ENCODE peak calls at places on chromosomes 13 and 19, in six cellular contexts. M is T-helper 1 cell; V is hippocampal formation; U is AG09309; B is Right ventricle myocardium superior; E is activated naive CD4-positive, alpha-beta T cell treated with Interleukin-2 at 50 U/mL for 16 hours. F is an unnamed sample.

GRCh38 chr19:13055213-13056051 is 47.2 kb downstream of the LYL1 start:
- DNase-seq in E (no peak), U (peak), M (no peak), V (no peak), B (peak), F (peak)

GRCh38 chr19:37997911-37998344 is 90.9 kb downstream of the SIPA1L3 start:
- DNase-seq in E (no peak), U (peak), B (no peak), M (no peak), V (no peak), F (no peak)

GRCh38 chr13:91539458-91540156 is 141.2 kb downstream of the GPC5 start:
- DNase-seq in B (no peak), M (no peak), E (no peak), U (no peak), V (no peak), F (no peak)

GRCh38 chr13:23615677-23616076 is 45.5 kb downstream of the TNFRSF19 start:
- DNase-seq in B (no peak), V (no peak), E (no peak), M (no peak), U (no peak), F (no peak)

GRCh38 chr19:1851581-1852293 is 3.5 kb upstream of the REXO1 start:
- DNase-seq in U (no peak), M (no peak), B (no peak), V (no peak), E (peak), F (no peak)

GRCh38 chr13:59906413-59907027 is 257.2 kb downstream of the DIAPH3 start:
- DNase-seq in V (peak), U (peak), M (no peak), E (no peak), B (no peak), F (peak)

GRCh38 chr19:37413243-37414084 is 42.6 kb downstream of the ZNF527 start:
- DNase-seq in U (no peak), V (no peak), B (no peak), E (no peak), M (no peak), F (no peak)

GRCh38 chr13:75762066-75762937 is 126.2 kb downstream of the LMO7 start:
- DNase-seq in V (no peak), U (no peak), E (peak), B (no peak), M (peak), F (no peak)

GRCh38 chr19:11382898-11383705 is 1.0 kb downstream of the EPOR start:
- DNase-seq in B (peak), M (peak), V (no peak), U (no peak), E (peak), F (peak)

GRCh38 chr19:10686661-10687517 is 14.3 kb upstream of the QTRT1 start:
- DNase-seq in U (no peak), M (no peak), E (no peak), B (peak), V (peak), F (no peak)

GRCh38 chr19:14363203-14364097 is 17.8 kb upstream of the ADGRE5 start:
- DNase-seq in V (no peak), U (no peak), M (peak), E (peak), B (peak), F (peak)

GRCh38 chr19:10430505-10431253 is 10.3 kb downstream of the PDE4A start:
- DNase-seq in U (no peak), M (no peak), B (peak), V (no peak), E (no peak), F (peak)

GRCh38 chr13:50829896-50830295 is 13.6 kb downstream of the DLEU7 start:
- DNase-seq in U (peak), V (no peak), E (no peak), B (no peak), M (no peak), F (no peak)

GRCh38 chr13:52786747-52787146 is 47.1 kb upstream of the CNMD start:
- DNase-seq in B (no peak), E (no peak), V (peak), U (no peak), M (no peak), F (no peak)

GRCh38 chr19:623974-624373 is 9.4 kb downstream of the POLRMT start:
- DNase-seq in E (no peak), M (no peak), B (no peak), U (peak), V (no peak), F (no peak)

GRCh38 chr19:46852830-46853229 is 2.2 kb upstream of the AP2S1 start:
- DNase-seq in B (no peak), M (no peak), E (no peak), U (no peak), V (no peak), F (no peak)